ENCODE peak calls at places on chromosomes 2 and 18, in six cellular contexts. P is A549; A is GM13977; K is non-pigmented ciliary epithelial cell; F is activated naive CD4-positive, alpha-beta T cell treated with anti-CD3 and anti-CD28 coated beads for 36 hours; B is MCF 10A. Q is an unnamed sample.

GRCh38 chr18:3985030-3985429 is 470.1 kb downstream of the DLGAP1 start:
- DNase-seq in P (no peak), A (no peak), K (no peak), F (no peak), B (no peak), Q (peak)

GRCh38 chr2:230323385-230324106 is 3.4 kb upstream of the SP140L start:
- DNase-seq in P (peak), A (no peak), K (no peak), F (no peak), B (no peak), Q (no peak)

GRCh38 chr18:2907459-2908145 is 60.8 kb downstream of the EMILIN2 start:
- DNase-seq in P (no peak), A (no peak), K (no peak), F (no peak), B (no peak), Q (no peak)

GRCh38 chr2:11698009-11698922 is 28.3 kb upstream of the NTSR2 start:
- DNase-seq in P (no peak), A (no peak), K (no peak), F (no peak), B (peak), Q (no peak)

GRCh38 chr2:220120004-220120403 is 492.6 kb downstream of the SLC4A3 start:
- DNase-seq in P (no peak), A (no peak), K (no peak), F (no peak), B (no peak), Q (no peak)

GRCh38 chr2:231482806-231483391 is 18.6 kb upstream of the NCL start:
- DNase-seq in P (peak), A (peak), K (no peak), F (peak), B (peak), Q (peak)

GRCh38 chr2:149410701-149411484 is 80.5 kb downstream of the LYPD6 start:
- DNase-seq in P (no peak), A (no peak), K (peak), F (no peak), B (peak), Q (peak)

GRCh38 chr2:163213699-163214098 is 375.1 kb upstream of the KCNH7 start:
- DNase-seq in P (no peak), A (no peak), K (no peak), F (no peak), B (peak), Q (peak)

GRCh38 chr2:167294031-167294774 is 405.9 kb downstream of the XIRP2 start:
- DNase-seq in P (no peak), A (no peak), K (no peak), F (peak), B (no peak), Q (no peak)

GRCh38 chr2:129927696-129928095 is 51.8 kb upstream of the RAB6C start:
- DNase-seq in P (no peak), A (no peak), K (no peak), F (no peak), B (no peak), Q (no peak)

Q was measured in renal cortical epithelial cell.